ENCODE peak calls at places on chromosomes 12 and 14, in five cellular contexts. W is SJSA1, C is LoVo, K is ovary, L is naive B cell. P is an unnamed sample.
A peak's percentile ranks its signal among the peaks of the same experiment; 100 is the strongest.

GRCh38 chr12:47547077-47547476 is 158.8 kb downstream of the RPAP3 start:
- DNase-seq in W (no peak), C (peak; percentile 25), K (no peak), L (no peak), P (peak; percentile 68)

GRCh38 chr12:23528316-23528715 is 421.2 kb downstream of the SOX5 start:
- DNase-seq in W (no peak), C (no peak), K (no peak), L (no peak), P (no peak)

GRCh38 chr12:129423041-129423580 is 480.7 kb downstream of the TMEM132D start:
- DNase-seq in W (no peak), C (no peak), K (no peak), L (no peak), P (peak; percentile 13)

GRCh38 chr14:77598366-77599050 is 17.9 kb downstream of the SPTLC2 start:
- DNase-seq in W (no peak), C (no peak), K (no peak), L (peak; percentile 53), P (peak; percentile 32)

GRCh38 chr12:30440826-30441602 is 254.7 kb downstream of the IPO8 start:
- DNase-seq in W (no peak), C (peak; percentile 24), K (no peak), L (no peak), P (peak; percentile 55)

GRCh38 chr12:56723889-56724659 is 1.0 kb downstream of the NACA start:
- DNase-seq in W (no peak), C (peak; percentile 40), K (peak; percentile 39), L (no peak), P (peak; percentile 72)

GRCh38 chr14:96938946-96939345 is 141.8 kb downstream of the VRK1 start:
- DNase-seq in W (no peak), C (no peak), K (no peak), L (no peak), P (no peak)

GRCh38 chr12:92827836-92828431 is 101.2 kb downstream of the EEA1 start:
- DNase-seq in W (no peak), C (peak; percentile 56), K (no peak), L (peak; percentile 2), P (peak; percentile 67)

GRCh38 chr14:104724407-104724980 is 465 bp downstream of the ADSS1 start:
- DNase-seq in W (no peak), C (no peak), K (peak; percentile 67), L (no peak), P (peak; percentile 47)

GRCh38 chr12:2804390-2805145 is 7.9 kb upstream of the ITFG2 start:
- DNase-seq in W (no peak), C (no peak), K (peak; percentile 62), L (no peak), P (peak; percentile 62)

GRCh38 chr12:108806350-108806749 is 51.0 kb downstream of the SSH1 start:
- DNase-seq in W (no peak), C (no peak), K (no peak), L (no peak), P (no peak)

GRCh38 chr14:64899958-64900357 is 14.3 kb upstream of the CHURC1 start:
- DNase-seq in W (no peak), C (no peak), K (no peak), L (no peak), P (no peak)

GRCh38 chr14:38208825-38209562 is 1.3 kb downstream of the SSTR1 start:
- DNase-seq in W (no peak), C (peak; percentile 24), K (peak; percentile 21), L (no peak), P (peak; percentile 48)

GRCh38 chr14:49972199-49972671 is 79.4 kb downstream of the ARF6 start:
- DNase-seq in W (no peak), C (peak; percentile 59), K (no peak), L (no peak), P (peak; percentile 26)

GRCh38 chr12:7144414-7145120 is 14.4 kb downstream of the CLSTN3 start:
- DNase-seq in W (no peak), C (peak; percentile 37), K (peak; percentile 23), L (peak; percentile 18), P (peak; percentile 57)

GRCh38 chr14:69464379-69464778 is 20.1 kb upstream of the PLEKHD1 start:
- DNase-seq in W (no peak), C (no peak), K (no peak), L (no peak), P (no peak)

GRCh38 chr14:49852351-49853157 is at the start of gene NEMF:
- DNase-seq in W (peak; percentile 82), C (peak; percentile 88), K (peak; percentile 91), L (peak; percentile 85), P (peak; percentile 94)

GRCh38 chr14:93787465-93788306 is 599 bp downstream of the PRIMA1 start:
- DNase-seq in W (no peak), C (no peak), K (peak; percentile 22), L (no peak), P (no peak)

GRCh38 chr12:116313194-116313910 is 35.9 kb upstream of the MED13L start:
- DNase-seq in W (no peak), C (no peak), K (no peak), L (no peak), P (no peak)

GRCh38 chr14:69547701-69548348 is 26.8 kb downstream of the CCDC177 start:
- DNase-seq in W (no peak), C (no peak), K (peak; percentile 37), L (no peak), P (peak; percentile 46)

GRCh38 chr12:82625523-82625922 is 61.2 kb upstream of the TMTC2 start:
- DNase-seq in W (no peak), C (no peak), K (no peak), L (no peak), P (no peak)

GRCh38 chr12:55974308-55974724 is 438 bp downstream of the RAB5B start:
- DNase-seq in W (no peak), C (peak; percentile 38), K (no peak), L (no peak), P (peak; percentile 65)

GRCh38 chr12:6871052-6871957 is 1.8 kb downstream of the SPSB2 start:
- DNase-seq in W (no peak), C (peak; percentile 81), K (no peak), L (no peak), P (no peak)

GRCh38 chr14:48382961-48383360 is 707.6 kb upstream of the MDGA2 start:
- DNase-seq in W (no peak), C (no peak), K (no peak), L (no peak), P (no peak)

GRCh38 chr14:96264850-96265249 is 8.8 kb downstream of the BDKRB1 start:
- DNase-seq in W (no peak), C (peak; percentile 37), K (no peak), L (no peak), P (no peak)

GRCh38 chr12:1594295-1595025 is at the start of gene FBXL14:
- DNase-seq in W (peak; percentile 90), C (peak; percentile 90), K (peak; percentile 90), L (peak; percentile 92), P (peak; percentile 93)

GRCh38 chr12:96751626-96752025 is 155.4 kb upstream of the NEDD1 start:
- DNase-seq in W (no peak), C (no peak), K (no peak), L (no peak), P (peak; percentile 52)

GRCh38 chr14:29637406-29637805 is 290.2 kb downstream of the PRKD1 start:
- DNase-seq in W (no peak), C (no peak), K (peak; percentile 33), L (no peak), P (peak; percentile 79)

GRCh38 chr14:104237651-104238423 is 99.5 kb downstream of the KIF26A start:
- DNase-seq in W (peak; percentile 34), C (no peak), K (no peak), L (no peak), P (no peak)

GRCh38 chr12:53482626-53483165 is 16.6 kb downstream of the MAP3K12 start:
- DNase-seq in W (no peak), C (no peak), K (peak; percentile 37), L (no peak), P (no peak)

GRCh38 chr12:84840356-84840755 is 72.2 kb downstream of the SLC6A15 start:
- DNase-seq in W (no peak), C (no peak), K (no peak), L (no peak), P (no peak)

GRCh38 chr12:6778212-6778570 is 5.9 kb downstream of the LAG3 start:
- DNase-seq in W (no peak), C (no peak), K (peak; percentile 78), L (no peak), P (no peak)

GRCh38 chr12:119383206-119383605 is 48.7 kb downstream of the CCDC60 start:
- DNase-seq in W (no peak), C (no peak), K (no peak), L (no peak), P (no peak)

GRCh38 chr14:100469632-100470522 is 117.3 kb downstream of the BEGAIN start:
- DNase-seq in W (no peak), C (no peak), K (no peak), L (no peak), P (no peak)

GRCh38 chr12:59834659-59835474 is 239.0 kb downstream of the SLC16A7 start:
- DNase-seq in W (no peak), C (no peak), K (no peak), L (peak; percentile 2), P (peak; percentile 8)

GRCh38 chr12:126752021-126752420 is 1514.9 kb upstream of the TMEM132C start:
- DNase-seq in W (no peak), C (no peak), K (no peak), L (no peak), P (no peak)

P was measured in lung microvascular endothelial cell.